ENCODE peak calls at places on chromosomes 2 and 18, in five cellular contexts. T, B, H, Z and J are unnamed samples.

GRCh38 chr2:171762879-171763573 is 75.8 kb downstream of the DYNC1I2 start:
- DNase-seq in H (no peak), T (peak), Z (no peak), B (no peak), J (no peak)

GRCh38 chr18:37564796-37565137 is 831 bp downstream of the CELF4 start:
- DNase-seq in B (no peak), T (peak), H (peak), Z (no peak), J (no peak)

GRCh38 chr2:176092270-176093144 is at the start of gene HOXD13:
- DNase-seq in Z (no peak), B (no peak), T (no peak), H (peak), J (no peak)

GRCh38 chr2:3959372-3959771 is 256.0 kb downstream of the DCDC2C start:
- DNase-seq in B (no peak), Z (no peak), T (peak), H (peak), J (peak)

GRCh38 chr2:157024129-157024528 is 233.4 kb upstream of the GALNT5 start:
- DNase-seq in H (no peak), B (no peak), T (no peak), Z (no peak), J (no peak)

GRCh38 chr2:8278709-8279354 is 403.0 kb upstream of the ID2 start:
- DNase-seq in Z (no peak), T (no peak), H (no peak), B (no peak), J (no peak)

GRCh38 chr2:45330617-45331016 is 280.4 kb downstream of the SRBD1 start:
- DNase-seq in H (no peak), T (peak), Z (no peak), B (no peak), J (no peak)

GRCh38 chr2:40202798-40203400 is 249.0 kb downstream of the SLC8A1 start:
- DNase-seq in H (peak), Z (no peak), B (no peak), T (peak), J (no peak)

GRCh38 chr2:119338826-119339561 is 27.6 kb downstream of the C2orf76 start:
- DNase-seq in B (peak), H (no peak), T (no peak), Z (no peak), J (peak)

GRCh38 chr18:2083691-2084090 is 487.6 kb downstream of the METTL4 start:
- DNase-seq in Z (no peak), B (no peak), H (peak), T (no peak), J (no peak)

GRCh38 chr2:231606941-231607340 is 14.3 kb downstream of the TEX44 start:
- DNase-seq in Z (no peak), B (no peak), H (no peak), T (no peak), J (no peak)

GRCh38 chr2:36770542-36771287 is 74.2 kb downstream of the VIT start:
- DNase-seq in B (no peak), H (peak), Z (no peak), T (peak), J (peak)

GRCh38 chr2:37625156-37625555 is 46.3 kb downstream of the CDC42EP3 start:
- DNase-seq in T (peak), H (no peak), B (no peak), Z (no peak), J (no peak)

GRCh38 chr18:65498605-65499004 is 252.2 kb upstream of the CDH7 start:
- DNase-seq in T (no peak), H (no peak), B (no peak), Z (no peak), J (no peak)

GRCh38 chr2:74081030-74081429 is 66.7 kb downstream of the BOLA3 start:
- DNase-seq in B (no peak), Z (no peak), T (no peak), H (no peak), J (no peak)

GRCh38 chr2:150624001-150624401 is 136.5 kb upstream of the RND3 start:
- DNase-seq in B (no peak), H (no peak), Z (no peak), T (peak), J (no peak)

GRCh38 chr2:40844353-40845277 is 392.7 kb upstream of the SLC8A1 start:
- DNase-seq in B (no peak), H (peak), T (peak), Z (no peak), J (no peak)

GRCh38 chr18:67211646-67212045 is 304.9 kb downstream of the DSEL start:
- DNase-seq in Z (no peak), T (no peak), H (no peak), B (no peak), J (no peak)

GRCh38 chr2:38653715-38654494 is 12.0 kb upstream of the GALM start:
- DNase-seq in B (no peak), T (no peak), H (no peak), Z (no peak), J (no peak)

GRCh38 chr2:160039166-160039903 is 23.1 kb downstream of the PLA2R1 start:
- DNase-seq in Z (no peak), H (no peak), T (peak), B (no peak), J (no peak)

GRCh38 chr2:64773461-64774118 is 119.9 kb upstream of the SERTAD2 start:
- DNase-seq in B (no peak), H (no peak), T (no peak), Z (no peak), J (no peak)

GRCh38 chr18:10232062-10232461 is 222.4 kb upstream of the APCDD1 start:
- DNase-seq in T (no peak), H (no peak), Z (no peak), B (no peak), J (no peak)

GRCh38 chr2:8125741-8126691 is 555.8 kb upstream of the ID2 start:
- DNase-seq in B (no peak), T (peak), Z (no peak), H (no peak), J (no peak)

GRCh38 chr2:9408641-9409151 is 14.6 kb downstream of the ITGB1BP1 start:
- DNase-seq in H (no peak), B (no peak), T (no peak), Z (no peak), J (no peak)

GRCh38 chr2:72027426-72028161 is 120.1 kb downstream of the CYP26B1 start:
- DNase-seq in H (no peak), Z (no peak), B (no peak), T (no peak), J (no peak)

GRCh38 chr2:204877691-204878090 is 332.4 kb downstream of the PARD3B start:
- DNase-seq in Z (no peak), T (no peak), B (no peak), H (no peak), J (no peak)

GRCh38 chr2:43469713-43470112 is 126.1 kb downstream of the THADA start:
- DNase-seq in Z (no peak), B (no peak), H (no peak), T (no peak), J (no peak)

GRCh38 chr2:191758420-191759199 is 80.7 kb downstream of the NABP1 start:
- DNase-seq in B (peak), Z (no peak), H (peak), T (peak), J (peak)

GRCh38 chr2:205270689-205271088 is 411.6 kb upstream of the NRP2 start:
- DNase-seq in B (no peak), H (no peak), Z (no peak), T (peak), J (no peak)

GRCh38 chr2:201883559-201883958 is 77.2 kb downstream of the CDK15 start:
- DNase-seq in B (no peak), T (no peak), H (no peak), Z (no peak), J (no peak)

GRCh38 chr2:189441709-189442074 is 418 bp downstream of the WDR75 start:
- DNase-seq in T (no peak), Z (no peak), H (no peak), B (no peak), J (no peak)

GRCh38 chr2:222576390-222577081 is 79.4 kb downstream of the FARSB start:
- DNase-seq in Z (no peak), B (no peak), H (no peak), T (no peak), J (no peak)

GRCh38 chr2:109331864-109332848 is 203.2 kb downstream of the SH3RF3 start:
- DNase-seq in T (peak), H (no peak), Z (peak), B (no peak), J (no peak)

GRCh38 chr2:161146996-161147395 is 13.2 kb upstream of the TANK start:
- DNase-seq in Z (no peak), B (no peak), H (no peak), T (no peak), J (no peak)

GRCh38 chr2:232350804-232351685 is 27.5 kb upstream of the ALPP start:
- DNase-seq in B (no peak), T (no peak), Z (no peak), H (no peak), J (no peak)

GRCh38 chr2:25146896-25147295 is 21.5 kb downstream of the POMC start:
- DNase-seq in H (no peak), T (no peak), Z (no peak), B (no peak), J (no peak)

GRCh38 chr2:39118786-39119499 is 1.9 kb downstream of the SOS1 start:
- DNase-seq in H (no peak), B (no peak), T (peak), Z (no peak), J (no peak)

GRCh38 chr2:29009270-29009669 is 28.2 kb downstream of the TOGARAM2 start:
- DNase-seq in H (no peak), Z (no peak), T (no peak), B (no peak), J (no peak)

GRCh38 chr2:240478346-240479110 is 43.1 kb downstream of the GPC1 start:
- DNase-seq in T (no peak), Z (no peak), H (no peak), B (no peak), J (no peak)

GRCh38 chr2:206707164-206707701 is 11.0 kb downstream of the DYTN start:
- DNase-seq in H (no peak), T (no peak), B (no peak), Z (no peak), J (no peak)
- TF ChIP-seq CTCF in H (no peak), T (no peak), B (no peak), Z (no peak), J (no peak)

GRCh38 chr2:174086708-174087107 is 121.5 kb upstream of the SP3 start:
- DNase-seq in B (no peak), H (no peak), T (no peak), Z (no peak), J (no peak)

GRCh38 chr2:174094542-174094941 is 129.4 kb upstream of the SP3 start:
- DNase-seq in B (no peak), Z (no peak), T (no peak), H (no peak), J (no peak)

GRCh38 chr2:174083843-174084458 is 118.8 kb upstream of the SP3 start:
- DNase-seq in T (no peak), H (peak), Z (no peak), B (no peak), J (no peak)

GRCh38 chr2:174085781-174086180 is 120.6 kb upstream of the SP3 start:
- DNase-seq in H (no peak), T (no peak), B (no peak), Z (no peak), J (no peak)

GRCh38 chr2:174088706-174089105 is 123.5 kb upstream of the SP3 start:
- DNase-seq in H (no peak), Z (no peak), T (no peak), B (no peak), J (no peak)
- TF ChIP-seq CTCF in H (no peak), Z (no peak), T (no peak), B (no peak), J (no peak)

DNA sequence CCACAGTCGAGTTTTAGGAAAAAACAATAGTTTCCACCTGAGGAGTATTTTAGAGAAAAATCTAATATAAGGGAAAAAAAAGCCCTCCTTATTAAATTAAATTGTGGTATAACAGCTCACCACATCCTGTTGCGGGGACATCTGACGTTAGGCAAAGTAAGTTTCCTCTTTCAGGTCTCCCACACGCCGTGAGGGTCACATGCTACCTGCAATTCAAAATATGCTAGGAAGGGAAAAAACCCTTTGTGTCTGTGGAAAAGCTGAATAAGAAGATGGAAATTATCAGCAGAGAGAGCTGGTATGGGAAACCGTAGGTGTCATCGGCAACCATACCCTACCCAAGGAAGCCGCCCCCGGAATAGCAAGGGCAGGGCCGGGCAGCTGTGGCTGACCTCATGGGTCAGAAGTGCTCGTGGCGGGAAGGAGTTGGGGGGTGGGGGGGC is 128.0 kb downstream of the NFATC1 start:
- DNase-seq in B (peak), Z (no peak), H (no peak), T (no peak), J (peak)
- TF ChIP-seq CTCF in B (no peak), Z (no peak), H (no peak), T (no peak), J (no peak)

DNA sequence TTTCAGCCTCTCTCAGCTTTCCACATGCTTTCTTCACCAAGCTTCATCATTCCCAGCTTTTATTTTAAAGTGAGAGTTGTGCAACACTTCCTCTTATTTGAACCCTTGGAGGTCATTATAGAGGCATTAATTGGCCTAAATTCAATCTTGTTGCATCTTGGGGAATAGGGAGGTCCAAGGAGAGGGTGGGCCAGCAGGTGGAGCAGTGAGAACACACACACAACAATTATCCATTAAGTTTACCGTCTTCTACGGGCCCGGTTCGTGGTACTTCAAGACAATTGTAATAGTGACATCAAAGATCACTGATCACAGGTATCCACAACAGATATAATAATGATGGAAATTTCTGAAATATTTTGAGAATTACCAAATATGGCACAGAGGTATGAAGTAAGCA is 457.2 kb upstream of the SMIM21 start:
- DNase-seq in Z (no peak), T (no peak), B (no peak), H (no peak), J (no peak)
- TF ChIP-seq CTCF in Z (no peak), T (no peak), B (no peak), H (peak), J (no peak)

GRCh38 chr2:26697425-26697824 is 4.9 kb downstream of the KCNK3 start:
- DNase-seq in T (no peak), H (no peak), Z (no peak), B (no peak), J (no peak)
- TF ChIP-seq CTCF in T (no peak), H (no peak), Z (no peak), B (no peak), J (no peak)